ENCODE peak calls at places on chromosome 13, in seven cellular contexts. D is kidney epithelial cell, E is tibial nerve, V is RWPE1, C is GM13976, O is bronchial epithelial cell, Q is hepatocyte. S is an unnamed sample.

GRCh38 chr13:107458269-107458668 is 757.1 kb downstream of the LIG4 start:
- DNase-seq in C (no peak), Q (no peak), V (no peak), D (no peak), E (no peak), O (no peak), S (no peak)

GRCh38 chr13:75285310-75285709 is 196.7 kb downstream of the TBC1D4 start:
- DNase-seq in D (no peak), O (no peak), V (no peak), E (no peak), C (no peak), Q (no peak), S (no peak)

GRCh38 chr13:81874681-81875661 is 1534.0 kb upstream of the SPRY2 start:
- DNase-seq in D (no peak), C (no peak), Q (peak), V (no peak), O (peak), E (no peak), S (no peak)

GRCh38 chr13:47929156-47929555 is 71.9 kb downstream of the SUCLA2 start:
- DNase-seq in C (no peak), V (no peak), O (no peak), D (no peak), Q (no peak), E (no peak), S (no peak)

GRCh38 chr13:59771272-59771671 is 392.5 kb downstream of the DIAPH3 start:
- DNase-seq in O (no peak), Q (peak), E (no peak), D (no peak), C (no peak), V (peak), S (no peak)

GRCh38 chr13:110590577-110590976 is 24.8 kb upstream of the NAXD start:
- DNase-seq in V (peak), E (no peak), D (no peak), C (no peak), O (peak), Q (no peak), S (no peak)

GRCh38 chr13:50378513-50378970 is 363.3 kb downstream of the KCNRG start:
- DNase-seq in C (no peak), V (no peak), O (no peak), Q (no peak), D (no peak), E (no peak), S (no peak)

GRCh38 chr13:50101590-50101989 is 86.3 kb downstream of the KCNRG start:
- DNase-seq in O (no peak), Q (no peak), V (no peak), D (no peak), E (no peak), C (no peak), S (no peak)

GRCh38 chr13:42258747-42259146 is 13.2 kb upstream of the AKAP11 start:
- DNase-seq in D (no peak), E (no peak), O (no peak), Q (no peak), V (no peak), C (no peak), S (no peak)

GRCh38 chr13:27182844-27183497 is 11.4 kb upstream of the USP12 start:
- DNase-seq in D (peak), C (no peak), Q (peak), O (peak), E (no peak), V (no peak), S (no peak)

GRCh38 chr13:89153941-89154340 is 1482.8 kb downstream of the SLITRK5 start:
- DNase-seq in V (no peak), O (no peak), D (no peak), C (no peak), Q (no peak), E (no peak), S (no peak)
- TF ChIP-seq CTCF in V (no peak), O (no peak), D (no peak), C (no peak), Q (no peak), E (no peak), S (no peak)

GRCh38 chr13:89287381-89287780 is 1616.2 kb downstream of the SLITRK5 start:
- DNase-seq in C (no peak), V (no peak), O (no peak), D (no peak), Q (no peak), E (no peak), S (no peak)
- TF ChIP-seq CTCF in C (no peak), V (no peak), O (no peak), D (no peak), Q (no peak), E (no peak), S (no peak)

GRCh38 chr13:85142351-85142750 is 656.9 kb downstream of the SLITRK6 start:
- DNase-seq in O (no peak), C (no peak), D (no peak), E (no peak), Q (no peak), V (no peak), S (no peak)
- TF ChIP-seq CTCF in O (no peak), C (no peak), D (no peak), E (no peak), Q (no peak), V (no peak), S (no peak)

GRCh38 chr13:46126074-46126473 is 21.2 kb upstream of the CPB2 start:
- DNase-seq in D (no peak), E (no peak), O (no peak), C (no peak), V (no peak), Q (no peak), S (no peak)

GRCh38 chr13:46122304-46122703 is 17.5 kb upstream of the CPB2 start:
- DNase-seq in C (no peak), O (no peak), Q (no peak), E (no peak), V (no peak), D (no peak), S (no peak)

GRCh38 chr13:46126552-46127171 is 21.8 kb upstream of the CPB2 start:
- DNase-seq in E (peak), D (peak), C (peak), Q (peak), O (peak), V (peak), S (peak)

GRCh38 chr13:46124967-46125933 is 20.4 kb upstream of the CPB2 start:
- DNase-seq in O (no peak), Q (no peak), D (no peak), C (no peak), V (no peak), E (no peak), S (no peak)

GRCh38 chr13:46124531-46124966 is 19.7 kb upstream of the CPB2 start:
- DNase-seq in V (no peak), D (no peak), Q (no peak), C (no peak), E (no peak), O (no peak), S (no peak)
- TF ChIP-seq CTCF in V (no peak), D (no peak), Q (no peak), C (no peak), E (no peak), O (no peak), S (no peak)

DNA sequence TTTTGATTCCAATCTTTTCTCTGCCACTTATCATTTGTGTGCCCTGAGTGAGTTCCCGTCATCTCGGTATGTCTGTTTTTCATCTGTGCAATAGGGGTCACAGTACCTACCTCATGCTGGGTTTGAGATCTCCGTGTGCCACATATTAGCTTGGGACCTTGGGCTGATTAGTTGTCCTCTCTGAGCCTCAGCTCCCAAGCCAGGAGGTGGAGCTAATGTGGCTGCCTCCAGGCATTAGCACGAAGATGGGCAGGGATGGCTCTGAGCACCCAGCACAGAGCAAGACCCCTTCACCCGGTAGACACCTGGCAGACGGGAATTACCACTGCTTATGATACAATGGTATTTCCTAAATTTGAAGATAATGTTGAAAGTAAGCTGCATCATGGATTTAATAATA is 35.8 kb upstream of the XPO4 start:
- DNase-seq in C (no peak), E (no peak), O (no peak), D (no peak), V (no peak), Q (no peak), S (no peak)
- TF ChIP-seq CTCF in C (no peak), E (no peak), O (no peak), D (no peak), V (no peak), Q (no peak), S (no peak)

GRCh38 chr13:19993024-19993423 is 34.5 kb downstream of the ZMYM2 start:
- DNase-seq in D (no peak), Q (no peak), V (no peak), O (no peak), C (no peak), E (no peak), S (no peak)

DNA sequence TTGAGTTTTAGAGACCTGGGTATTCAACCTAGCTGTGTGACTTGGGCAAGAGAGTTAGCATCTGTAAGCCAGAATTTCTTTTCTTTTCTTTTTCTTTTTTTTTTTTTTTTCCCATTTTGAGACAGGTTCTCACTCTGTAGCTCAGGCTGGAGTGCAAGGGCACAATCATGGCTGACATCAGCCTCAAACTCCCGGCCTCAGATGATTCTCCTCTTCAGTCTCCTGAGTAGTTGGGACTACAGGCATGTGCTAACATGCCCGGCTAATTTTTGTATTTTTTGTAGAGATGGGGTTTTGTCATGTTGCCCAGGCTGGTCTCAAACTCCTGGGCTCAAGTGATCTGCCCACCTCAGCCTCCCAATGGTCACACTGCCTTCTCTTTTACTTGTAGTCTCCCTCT is 33.0 kb downstream of the ZMYM2 start:
- DNase-seq in Q (no peak), D (no peak), E (no peak), V (no peak), O (peak), C (no peak), S (no peak)
- TF ChIP-seq CTCF in Q (no peak), D (no peak), E (no peak), V (no peak), O (no peak), C (no peak), S (no peak)

DNA sequence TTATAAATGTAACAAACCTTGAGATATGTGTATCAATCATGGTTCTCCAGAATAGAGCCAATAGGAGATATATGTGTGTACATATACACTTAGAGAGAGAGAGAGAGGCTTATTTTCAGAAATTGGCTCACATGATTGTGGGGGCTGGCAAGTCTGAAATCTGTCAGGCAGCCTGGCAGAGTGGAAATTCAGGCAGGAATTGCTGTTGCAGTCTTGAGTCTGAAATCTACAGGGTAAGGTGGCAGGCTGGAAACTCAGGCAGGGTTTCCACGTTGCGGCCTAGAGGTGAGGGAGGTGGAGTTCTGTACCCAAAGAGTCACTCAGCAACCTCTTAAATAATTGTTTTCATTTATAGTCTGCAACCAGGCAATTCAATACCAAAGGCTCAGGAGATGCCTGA is 218.4 kb downstream of the B3GLCT start:
- DNase-seq in E (no peak), Q (no peak), D (no peak), V (no peak), O (no peak), C (no peak), S (no peak)
- TF ChIP-seq CTCF in E (no peak), Q (no peak), D (no peak), V (no peak), O (no peak), C (no peak), S (no peak)